ENCODE peak calls at places on chromosomes 16 and 17, in ten cellular contexts. Q is Right ventricle myocardium superior; O is CD8-positive, alpha-beta T cell; A is Calu3; T is glomerular endothelial cell; R is HCT116; H is NCI-H1930; W is stimulated activated CD4-positive, alpha-beta T cell treated with anti-CD3 and anti-CD28 coated beads, Interleukin-2, amount 100 ng/mL, for 48 hours; X is pancreas; N is GOT3. U is an unnamed sample.

GRCh38 chr16:71637398-71637797 is 11.4 kb downstream of the MARVELD3 start:
- DNase-seq in Q (no peak), O (no peak), A (no peak), T (no peak), R (no peak), H (no peak), W (no peak), X (no peak), N (no peak), U (no peak)

GRCh38 chr16:49483251-49483650 is 109.6 kb downstream of the C16orf78 start:
- DNase-seq in Q (no peak), O (no peak), A (no peak), T (no peak), R (no peak), H (no peak), W (no peak), X (no peak), N (no peak), U (no peak)

GRCh38 chr16:24887472-24887871 is 41.7 kb downstream of the SLC5A11 start:
- DNase-seq in Q (no peak), O (no peak), A (no peak), T (no peak), R (no peak), H (no peak), W (no peak), X (no peak), N (no peak), U (no peak)

GRCh38 chr17:82775033-82775823 is 23.4 kb downstream of the TBCD start:
- DNase-seq in Q (peak; percentile 83), O (no peak), A (peak; percentile 47), T (no peak), R (peak; percentile 24), H (peak; percentile 67), W (peak; percentile 41), X (peak; percentile 54), N (no peak), U (peak; percentile 65)

GRCh38 chr17:54860617-54861468 is 39.8 kb upstream of the TOM1L1 start:
- DNase-seq in Q (no peak), O (no peak), A (no peak), T (no peak), R (no peak), H (no peak), W (no peak), X (no peak), N (no peak), U (no peak)

GRCh38 chr17:50443492-50444051 is 17.6 kb downstream of the ACSF2 start:
- DNase-seq in Q (no peak), O (no peak), A (no peak), T (no peak), R (no peak), H (no peak), W (no peak), X (no peak), N (no peak), U (no peak)

GRCh38 chr17:73342057-73342522 is 30.3 kb upstream of the CDC42EP4 start:
- DNase-seq in Q (peak; percentile 81), O (no peak), A (peak; percentile 87), T (peak; percentile 27), R (no peak), H (no peak), W (no peak), X (peak; percentile 65), N (no peak), U (no peak)

GRCh38 chr16:48053346-48053745 is 102.4 kb downstream of the ABCC12 start:
- DNase-seq in Q (no peak), O (no peak), A (peak; percentile 8), T (no peak), R (no peak), H (no peak), W (no peak), X (no peak), N (no peak), U (no peak)

GRCh38 chr17:65593870-65594584 is 32.6 kb upstream of the AXIN2 start:
- DNase-seq in Q (no peak), O (no peak), A (no peak), T (no peak), R (no peak), H (no peak), W (no peak), X (no peak), N (no peak), U (no peak)

GRCh38 chr17:62897706-62898105 is 68.3 kb upstream of the TANC2 start:
- DNase-seq in Q (no peak), O (no peak), A (no peak), T (no peak), R (no peak), H (no peak), W (no peak), X (no peak), N (no peak), U (no peak)

GRCh38 chr17:28585891-28586290 is 9.2 kb upstream of the ALDOC start:
- DNase-seq in Q (no peak), O (no peak), A (no peak), T (no peak), R (no peak), H (no peak), W (no peak), X (no peak), N (no peak), U (no peak)

GRCh38 chr16:17359778-17360177 is 111.0 kb downstream of the XYLT1 start:
- DNase-seq in Q (no peak), O (no peak), A (no peak), T (no peak), R (no peak), H (no peak), W (no peak), X (no peak), N (no peak), U (peak; percentile 79)

GRCh38 chr16:88700322-88700635 is 5.9 kb downstream of the RNF166 start:
- DNase-seq in Q (no peak), O (no peak), A (no peak), T (no peak), R (no peak), H (no peak), W (no peak), X (no peak), N (no peak), U (no peak)

GRCh38 chr16:87806246-87806607 is 40.4 kb upstream of the KLHDC4 start:
- DNase-seq in Q (no peak), O (no peak), A (peak; percentile 49), T (no peak), R (peak; percentile 16), H (no peak), W (no peak), X (no peak), N (no peak), U (no peak)